ENCODE peak calls at places on chromosomes 2 and 18, in nine cellular contexts. S, U, L, A, P, R, C, Z and F are unnamed samples.

GRCh38 chr2:160415991-160416390 is 77.6 kb downstream of the RBMS1 start:
- DNase-seq in S (no peak), U (no peak), L (no peak), A (no peak), P (no peak), R (no peak), C (no peak), Z (peak), F (no peak)

GRCh38 chr2:136129601-136130000 is 11.7 kb upstream of the CXCR4 start:
- DNase-seq in S (no peak), U (peak), L (no peak), A (no peak), P (no peak), R (no peak), C (no peak), Z (no peak), F (peak)

GRCh38 chr2:1493361-1494126 is 80.3 kb downstream of the TPO start:
- DNase-seq in S (no peak), U (no peak), L (no peak), A (no peak), P (no peak), R (no peak), C (no peak), Z (no peak), F (no peak)

GRCh38 chr2:73832905-73833304 is 4.1 kb downstream of the STAMBP start:
- DNase-seq in S (no peak), U (no peak), L (no peak), A (no peak), P (peak), R (no peak), C (no peak), Z (peak), F (peak)

GRCh38 chr2:84461310-84461709 is 2.2 kb upstream of the SUCLG1 start:
- DNase-seq in S (no peak), U (no peak), L (no peak), A (no peak), P (no peak), R (no peak), C (no peak), Z (no peak), F (no peak)

GRCh38 chr18:58578835-58579560 is 49.9 kb downstream of the ALPK2 start:
- DNase-seq in S (no peak), U (no peak), L (no peak), A (no peak), P (peak), R (no peak), C (no peak), Z (peak), F (no peak)

GRCh38 chr2:240182966-240183365 is 42.5 kb upstream of the OTOS start:
- DNase-seq in S (no peak), U (no peak), L (no peak), A (no peak), P (no peak), R (no peak), C (no peak), Z (no peak), F (no peak)

GRCh38 chr2:129767346-129767745 is 212.1 kb upstream of the RAB6C start:
- DNase-seq in S (no peak), U (no peak), L (no peak), A (no peak), P (no peak), R (peak), C (no peak), Z (no peak), F (no peak)

GRCh38 chr18:12086677-12087482 is 6.8 kb upstream of the ANKRD62 start:
- DNase-seq in S (no peak), U (no peak), L (no peak), A (no peak), P (no peak), R (no peak), C (no peak), Z (no peak), F (no peak)

GRCh38 chr18:12046751-12047335 is 46.8 kb upstream of the ANKRD62 start:
- DNase-seq in S (no peak), U (no peak), L (no peak), A (no peak), P (no peak), R (peak), C (no peak), Z (no peak), F (no peak)

GRCh38 chr2:740446-741293 is 63.5 kb upstream of the TMEM18 start:
- DNase-seq in S (peak), U (peak), L (peak), A (peak), P (peak), R (no peak), C (peak), Z (peak), F (peak)